ENCODE peak calls at places on chromosomes 3 and 15, in eight cellular contexts. One of them, this sample, is unnamed.

GRCh38 chr3:149020839-149021252 is 29.5 kb downstream of the GYG1 start:
- DNase-seq in AG10803: no peak
- DNase-seq in psoas muscle: no peak
- DNase-seq in AG04450: no peak
- DNase-seq in MCF 10A: no peak
- DNase-seq in GM06990: no peak
- DNase-seq in body of pancreas: no peak
- DNase-seq in A549: no peak
- DNase-seq in this sample: no peak

GRCh38 chr15:75178171-75178937 is 23.3 kb upstream of the C15orf39 start:
- DNase-seq in body of pancreas: peak; percentile 45
- DNase-seq in MCF 10A: no peak
- DNase-seq in GM06990: no peak
- DNase-seq in AG10803: no peak
- DNase-seq in AG04450: no peak
- DNase-seq in A549: no peak
- DNase-seq in psoas muscle: peak; percentile 44
- DNase-seq in this sample: peak; percentile 68

GRCh38 chr3:52225452-52226228 is at the start of gene TLR9:
- DNase-seq in body of pancreas: no peak
- DNase-seq in GM06990: peak; percentile 74
- DNase-seq in A549: no peak
- DNase-seq in AG10803: no peak
- DNase-seq in AG04450: no peak
- DNase-seq in psoas muscle: peak; percentile 10
- DNase-seq in MCF 10A: peak; percentile 77
- DNase-seq in this sample: peak; percentile 85

GRCh38 chr3:140424211-140424610 is 253.7 kb upstream of the TRIM42 start:
- DNase-seq in psoas muscle: no peak
- DNase-seq in AG10803: peak; percentile 2
- DNase-seq in body of pancreas: no peak
- DNase-seq in AG04450: no peak
- DNase-seq in A549: no peak
- DNase-seq in MCF 10A: no peak
- DNase-seq in GM06990: no peak
- DNase-seq in this sample: no peak

GRCh38 chr3:124250053-124250452 is 258.1 kb upstream of the ROPN1 start:
- DNase-seq in MCF 10A: no peak
- DNase-seq in body of pancreas: no peak
- DNase-seq in AG04450: no peak
- DNase-seq in AG10803: no peak
- DNase-seq in A549: no peak
- DNase-seq in GM06990: no peak
- DNase-seq in psoas muscle: no peak
- DNase-seq in this sample: no peak

GRCh38 chr3:56691165-56692000 is 8.3 kb upstream of the TASOR start:
- DNase-seq in AG04450: no peak
- DNase-seq in psoas muscle: no peak
- DNase-seq in MCF 10A: peak; percentile 83
- DNase-seq in AG10803: peak; percentile 35
- DNase-seq in GM06990: no peak
- DNase-seq in body of pancreas: no peak
- DNase-seq in A549: peak; percentile 45
- DNase-seq in this sample: no peak

GRCh38 chr3:164250923-164251322 is 827.4 kb downstream of the SI start:
- DNase-seq in A549: no peak
- DNase-seq in AG04450: no peak
- DNase-seq in psoas muscle: no peak
- DNase-seq in body of pancreas: no peak
- DNase-seq in MCF 10A: no peak
- DNase-seq in AG10803: no peak
- DNase-seq in GM06990: no peak
- DNase-seq in this sample: no peak

GRCh38 chr3:13613343-13614190 is 64.6 kb downstream of the FBLN2 start:
- DNase-seq in MCF 10A: no peak
- DNase-seq in AG04450: no peak
- DNase-seq in A549: no peak
- DNase-seq in psoas muscle: no peak
- DNase-seq in GM06990: no peak
- DNase-seq in body of pancreas: no peak
- DNase-seq in AG10803: no peak
- DNase-seq in this sample: no peak

GRCh38 chr3:156554515-156554841 is 439 bp downstream of the SSR3 start:
- DNase-seq in A549: no peak
- DNase-seq in AG04450: no peak
- DNase-seq in body of pancreas: no peak
- DNase-seq in GM06990: no peak
- DNase-seq in MCF 10A: no peak
- DNase-seq in AG10803: peak; percentile 16
- DNase-seq in psoas muscle: no peak
- DNase-seq in this sample: no peak

GRCh38 chr3:156553705-156554356 is 1.1 kb downstream of the SSR3 start:
- DNase-seq in body of pancreas: peak; percentile 67
- DNase-seq in A549: no peak
- DNase-seq in psoas muscle: no peak
- DNase-seq in GM06990: no peak
- DNase-seq in AG10803: peak; percentile 76
- DNase-seq in AG04450: peak; percentile 44
- DNase-seq in MCF 10A: peak; percentile 54
- DNase-seq in this sample: no peak

GRCh38 chr3:156552973-156553372 is 1.9 kb downstream of the SSR3 start:
- DNase-seq in psoas muscle: no peak
- DNase-seq in body of pancreas: no peak
- DNase-seq in A549: no peak
- DNase-seq in AG10803: no peak
- DNase-seq in MCF 10A: no peak
- DNase-seq in AG04450: no peak
- DNase-seq in GM06990: no peak
- DNase-seq in this sample: no peak

GRCh38 chr3:156551746-156552145 is 3.2 kb downstream of the SSR3 start:
- DNase-seq in AG10803: peak; percentile 91
- DNase-seq in psoas muscle: no peak
- DNase-seq in GM06990: no peak
- DNase-seq in A549: no peak
- DNase-seq in AG04450: peak; percentile 65
- DNase-seq in body of pancreas: no peak
- DNase-seq in MCF 10A: no peak
- DNase-seq in this sample: no peak

GRCh38 chr3:156554842-156555687 is at the start of gene SSR3:
- DNase-seq in A549: peak; percentile 92
- DNase-seq in AG10803: peak; percentile 100
- DNase-seq in MCF 10A: peak; percentile 99
- DNase-seq in GM06990: peak; percentile 99
- DNase-seq in body of pancreas: peak; percentile 100
- DNase-seq in psoas muscle: peak; percentile 100
- DNase-seq in AG04450: peak; percentile 99
- DNase-seq in this sample: peak; percentile 95
- TF ChIP-seq CTCF in A549: no peak
- TF ChIP-seq CTCF in AG10803: peak; percentile 38
- TF ChIP-seq CTCF in MCF 10A: peak; percentile 8
- TF ChIP-seq CTCF in GM06990: no peak
- TF ChIP-seq CTCF in body of pancreas: no peak
- TF ChIP-seq CTCF in psoas muscle: peak; percentile 27
- TF ChIP-seq CTCF in AG04450: peak; percentile 23
- TF ChIP-seq CTCF in this sample: no peak

GRCh38 chr15:92247649-92248242 is 145.9 kb upstream of the ST8SIA2 start:
- DNase-seq in psoas muscle: no peak
- DNase-seq in MCF 10A: no peak
- DNase-seq in GM06990: no peak
- DNase-seq in A549: no peak
- DNase-seq in AG10803: no peak
- DNase-seq in body of pancreas: no peak
- DNase-seq in AG04450: no peak
- DNase-seq in this sample: no peak

GRCh38 chr15:92244703-92245102 is 149.0 kb upstream of the ST8SIA2 start:
- DNase-seq in A549: no peak
- DNase-seq in MCF 10A: no peak
- DNase-seq in AG04450: no peak
- DNase-seq in AG10803: no peak
- DNase-seq in body of pancreas: no peak
- DNase-seq in psoas muscle: no peak
- DNase-seq in GM06990: no peak
- DNase-seq in this sample: no peak
- TF ChIP-seq CTCF in A549: no peak
- TF ChIP-seq CTCF in MCF 10A: no peak
- TF ChIP-seq CTCF in AG04450: no peak
- TF ChIP-seq CTCF in AG10803: peak; percentile 1
- TF ChIP-seq CTCF in body of pancreas: no peak
- TF ChIP-seq CTCF in psoas muscle: no peak
- TF ChIP-seq CTCF in GM06990: peak; percentile 16
- TF ChIP-seq CTCF in this sample: no peak

GRCh38 chr15:63818628-63819027 is 15.1 kb downstream of the HERC1 start:
- DNase-seq in body of pancreas: no peak
- DNase-seq in AG10803: no peak
- DNase-seq in GM06990: no peak
- DNase-seq in MCF 10A: no peak
- DNase-seq in AG04450: no peak
- DNase-seq in psoas muscle: no peak
- DNase-seq in A549: no peak
- DNase-seq in this sample: no peak

GRCh38 chr15:63815796-63816533 is 17.8 kb downstream of the HERC1 start:
- DNase-seq in GM06990: no peak
- DNase-seq in MCF 10A: no peak
- DNase-seq in psoas muscle: no peak
- DNase-seq in AG10803: peak; percentile 30
- DNase-seq in AG04450: no peak
- DNase-seq in A549: no peak
- DNase-seq in body of pancreas: peak; percentile 16
- DNase-seq in this sample: no peak

GRCh38 chr15:63819645-63820044 is 14.1 kb downstream of the HERC1 start:
- DNase-seq in MCF 10A: no peak
- DNase-seq in GM06990: no peak
- DNase-seq in AG10803: no peak
- DNase-seq in body of pancreas: no peak
- DNase-seq in psoas muscle: no peak
- DNase-seq in AG04450: no peak
- DNase-seq in A549: no peak
- DNase-seq in this sample: no peak

GRCh38 chr15:63820210-63820609 is 13.5 kb downstream of the HERC1 start:
- DNase-seq in body of pancreas: no peak
- DNase-seq in AG04450: no peak
- DNase-seq in psoas muscle: no peak
- DNase-seq in MCF 10A: no peak
- DNase-seq in AG10803: no peak
- DNase-seq in GM06990: no peak
- DNase-seq in A549: no peak
- DNase-seq in this sample: no peak

DNA sequence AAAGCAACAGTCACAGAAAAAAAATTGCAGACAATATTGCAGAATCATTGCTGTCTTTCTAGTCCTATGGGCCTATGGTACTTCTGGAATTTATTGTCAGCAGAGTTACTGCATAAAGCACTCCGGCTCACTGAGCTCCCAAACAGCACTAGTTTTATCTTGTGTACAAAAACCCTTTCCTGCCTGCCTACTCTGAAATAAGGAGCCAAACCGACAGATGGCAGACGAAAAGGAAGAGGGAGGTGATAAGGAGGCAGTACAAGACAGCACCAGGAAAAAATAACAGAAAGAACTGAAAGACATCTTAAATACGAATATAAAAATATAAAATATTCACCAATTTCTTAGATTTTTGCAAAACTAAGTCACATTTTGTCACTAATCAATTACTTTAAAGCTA is 15.6 kb downstream of the HERC1 start:
- DNase-seq in A549: no peak
- DNase-seq in AG10803: no peak
- DNase-seq in MCF 10A: no peak
- DNase-seq in psoas muscle: no peak
- DNase-seq in GM06990: no peak
- DNase-seq in AG04450: no peak
- DNase-seq in body of pancreas: peak; percentile 22
- DNase-seq in this sample: no peak
- TF ChIP-seq CTCF in A549: no peak
- TF ChIP-seq CTCF in AG10803: no peak
- TF ChIP-seq CTCF in MCF 10A: no peak
- TF ChIP-seq CTCF in psoas muscle: no peak
- TF ChIP-seq CTCF in GM06990: no peak
- TF ChIP-seq CTCF in AG04450: peak; percentile 5
- TF ChIP-seq CTCF in body of pancreas: no peak
- TF ChIP-seq CTCF in this sample: no peak

GRCh38 chr15:41283653-41284424 is 48.6 kb downstream of the OIP5 start:
- DNase-seq in AG10803: peak; percentile 100
- DNase-seq in MCF 10A: peak; percentile 99
- DNase-seq in body of pancreas: peak; percentile 99
- DNase-seq in A549: peak; percentile 96
- DNase-seq in GM06990: peak; percentile 99
- DNase-seq in AG04450: peak; percentile 99
- DNase-seq in psoas muscle: peak; percentile 98
- DNase-seq in this sample: peak; percentile 99
- TF ChIP-seq CTCF in AG10803: no peak
- TF ChIP-seq CTCF in MCF 10A: no peak
- TF ChIP-seq CTCF in body of pancreas: no peak
- TF ChIP-seq CTCF in A549: no peak
- TF ChIP-seq CTCF in GM06990: no peak
- TF ChIP-seq CTCF in AG04450: no peak
- TF ChIP-seq CTCF in psoas muscle: no peak
- TF ChIP-seq CTCF in this sample: no peak

GRCh38 chr3:105516972-105517371 is 150.3 kb downstream of the ALCAM start:
- DNase-seq in AG04450: no peak
- DNase-seq in AG10803: no peak
- DNase-seq in body of pancreas: no peak
- DNase-seq in GM06990: no peak
- DNase-seq in A549: no peak
- DNase-seq in MCF 10A: no peak
- DNase-seq in psoas muscle: no peak
- DNase-seq in this sample: no peak
- TF ChIP-seq CTCF in AG04450: peak; percentile 41
- TF ChIP-seq CTCF in AG10803: no peak
- TF ChIP-seq CTCF in body of pancreas: no peak
- TF ChIP-seq CTCF in GM06990: no peak
- TF ChIP-seq CTCF in A549: no peak
- TF ChIP-seq CTCF in MCF 10A: no peak
- TF ChIP-seq CTCF in psoas muscle: no peak
- TF ChIP-seq CTCF in this sample: no peak

DNA sequence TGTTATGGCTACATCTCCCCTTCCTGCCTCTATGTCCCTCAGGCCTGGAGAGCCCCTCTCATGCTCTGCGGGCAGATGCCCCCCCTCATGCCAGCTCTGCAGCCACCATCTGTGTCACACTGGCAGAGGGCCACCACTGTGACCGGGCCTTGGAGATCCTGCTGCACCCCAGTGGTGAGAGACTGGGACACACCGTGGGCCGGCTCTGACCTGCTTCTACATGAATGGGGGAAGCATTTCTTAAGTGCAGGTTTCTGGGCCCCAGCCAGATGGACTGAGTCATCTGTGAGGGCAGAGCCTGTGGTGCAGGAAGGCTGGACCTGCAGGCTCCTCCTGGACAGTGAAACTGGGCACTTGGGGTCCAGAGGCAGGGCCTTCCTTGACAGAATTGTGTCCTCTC is 4.8 kb downstream of the VWA5B2 start:
- DNase-seq in MCF 10A: peak; percentile 96
- DNase-seq in A549: peak; percentile 67
- DNase-seq in psoas muscle: peak; percentile 69
- DNase-seq in GM06990: no peak
- DNase-seq in AG04450: peak; percentile 38
- DNase-seq in AG10803: peak; percentile 68
- DNase-seq in body of pancreas: peak; percentile 82
- DNase-seq in this sample: no peak
- TF ChIP-seq CTCF in MCF 10A: peak; percentile 37
- TF ChIP-seq CTCF in A549: no peak
- TF ChIP-seq CTCF in psoas muscle: no peak
- TF ChIP-seq CTCF in GM06990: no peak
- TF ChIP-seq CTCF in AG04450: no peak
- TF ChIP-seq CTCF in AG10803: peak; percentile 14
- TF ChIP-seq CTCF in body of pancreas: no peak
- TF ChIP-seq CTCF in this sample: no peak

This sample was measured in GM10248.